ENCODE peak calls at places on chromosomes 1 and 21, in four cellular contexts. X, Y, R and J are unnamed samples.

GRCh38 chr1:89069955-89070354 is 4.9 kb upstream of the GBP1 start:
- DNase-seq in R (no peak), X (peak), Y (no peak), J (no peak)

GRCh38 chr1:119659628-119660027 is 11.6 kb upstream of the ZNF697 start:
- DNase-seq in X (no peak), R (no peak), Y (peak), J (no peak)

GRCh38 chr1:150619576-150620509 is 9.6 kb downstream of the ENSA start:
- DNase-seq in X (no peak), Y (no peak), R (no peak), J (no peak)

GRCh38 chr1:209758360-209758759 is 2.5 kb downstream of the TRAF3IP3 start:
- DNase-seq in R (no peak), Y (no peak), X (no peak), J (no peak)

GRCh38 chr1:204152310-204153044 is 633 bp upstream of the ETNK2 start:
- DNase-seq in R (no peak), Y (peak), X (no peak), J (peak)

GRCh38 chr1:54602559-54602958 is 20.8 kb downstream of the FAM151A start:
- DNase-seq in R (no peak), Y (no peak), X (no peak), J (no peak)

GRCh38 chr1:160411231-160411630 is 10.9 kb downstream of the VANGL2 start:
- DNase-seq in R (no peak), Y (no peak), X (no peak), J (no peak)

GRCh38 chr1:43545686-43546387 is 15.2 kb downstream of the PTPRF start:
- DNase-seq in Y (peak), X (no peak), R (peak), J (no peak)

GRCh38 chr1:229640455-229640854 is 14.4 kb downstream of the URB2 start:
- DNase-seq in R (no peak), Y (no peak), X (no peak), J (peak)

GRCh38 chr21:42850866-42851391 is 28.4 kb downstream of the WDR4 start:
- DNase-seq in X (peak), R (no peak), Y (no peak), J (no peak)
- TF ChIP-seq CTCF in X (peak), R (no peak), Y (peak), J (no peak)

GRCh38 chr1:232627645-232628334 is 2.1 kb downstream of the SIPA1L2 start:
- DNase-seq in X (peak), R (no peak), Y (no peak), J (no peak)
- TF ChIP-seq CTCF in X (peak), R (peak), Y (peak), J (no peak)

GRCh38 chr21:40118527-40118926 is 251.3 kb downstream of the PCP4 start:
- DNase-seq in X (no peak), R (no peak), Y (no peak), J (no peak)

GRCh38 chr21:40117236-40117635 is 250.0 kb downstream of the PCP4 start:
- DNase-seq in X (no peak), R (no peak), Y (no peak), J (no peak)

GRCh38 chr21:40115775-40116174 is 248.5 kb downstream of the PCP4 start:
- DNase-seq in Y (no peak), R (no peak), X (no peak), J (no peak)

DNA sequence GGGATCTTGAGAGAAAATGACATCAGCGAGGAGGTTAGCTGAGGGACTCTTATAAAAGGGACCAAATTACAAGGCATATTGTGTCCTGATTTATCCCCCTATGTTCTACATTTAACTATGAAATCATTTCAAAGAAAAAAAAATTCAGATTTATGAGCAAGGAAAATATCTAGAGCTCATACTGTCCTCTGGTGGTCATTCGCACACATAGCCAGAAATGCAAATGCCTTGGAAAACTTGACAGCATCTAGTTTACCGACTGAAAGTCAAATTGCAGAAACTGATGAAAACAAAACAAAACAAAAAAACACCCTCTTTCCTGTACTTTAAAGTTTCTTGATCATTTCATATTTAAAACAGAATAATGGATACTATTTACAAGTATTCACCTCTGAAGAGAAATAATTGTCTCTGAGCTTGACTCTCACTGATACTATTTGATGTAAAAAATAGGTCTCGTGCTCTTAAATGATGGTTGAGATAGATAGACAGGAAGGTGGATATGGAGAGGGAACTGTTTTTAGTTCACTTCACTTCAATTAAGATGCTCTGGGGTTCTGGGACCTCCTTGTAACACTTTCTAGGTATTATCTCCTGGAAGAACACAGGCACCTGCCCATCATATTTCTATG is 253.8 kb downstream of the PCP4 start:
- DNase-seq in R (no peak), X (peak), Y (no peak), J (no peak)
- TF ChIP-seq CTCF in R (peak), X (no peak), Y (peak), J (no peak)

GRCh38 chr1:38964140-38964548 is 22.5 kb upstream of the RHBDL2 start:
- DNase-seq in Y (no peak), X (no peak), R (no peak), J (no peak)
- TF ChIP-seq CTCF in Y (no peak), X (no peak), R (no peak), J (no peak)

GRCh38 chr1:14713077-14713476 is 114.6 kb downstream of the KAZN start:
- DNase-seq in X (no peak), R (no peak), Y (no peak), J (no peak)
- TF ChIP-seq CTCF in X (no peak), R (no peak), Y (no peak), J (no peak)

DNA sequence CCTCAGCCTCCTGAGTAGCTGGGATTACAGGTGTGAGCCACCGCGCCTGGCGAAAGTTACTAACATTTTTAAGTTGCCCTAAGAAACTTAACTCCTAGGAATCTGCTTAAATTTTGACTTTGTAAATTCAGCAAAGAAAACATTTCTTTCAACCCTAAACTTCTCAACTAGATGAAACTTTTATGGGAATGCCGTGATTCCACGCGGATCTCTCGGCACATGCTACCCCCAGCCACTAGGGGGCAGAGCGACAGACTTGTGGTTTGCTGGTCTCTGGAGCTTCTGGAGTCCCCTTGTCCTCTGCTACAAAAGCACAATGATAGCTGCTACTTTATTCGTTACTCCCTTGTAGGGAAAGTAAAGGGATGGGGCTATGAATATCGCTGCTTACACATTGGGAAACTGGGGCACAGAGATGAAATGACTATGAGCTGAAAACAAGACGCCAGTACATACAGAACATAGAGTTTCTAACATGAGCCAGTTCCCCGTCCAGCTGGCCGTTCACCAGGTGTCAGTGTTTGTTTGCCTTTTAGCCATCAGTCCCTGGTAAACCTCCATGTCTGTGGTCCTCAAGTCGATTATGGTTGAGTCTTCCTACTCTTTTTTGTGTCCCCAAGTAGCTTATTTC is 114.7 kb downstream of the PBX1 start:
- DNase-seq in Y (no peak), R (no peak), X (no peak), J (no peak)
- TF ChIP-seq CTCF in Y (peak), R (no peak), X (no peak), J (no peak)